ENCODE peak calls at places on chromosomes 2 and 18, in four cellular contexts. Q is osteoblast, M is endodermal cell, A is tibial artery. J is an unnamed sample. For H3K4me1 and H3K9me3, the result is how much of the 10 kb centered on the place peaks cover.

GRCh38 chr2:157696036-157696435 is 67.4 kb upstream of the ACVR1C start:
- DNase-seq in Q (peak), M (no peak), A (no peak), J (no peak)

GRCh38 chr2:77831878-77832277 is 309.7 kb upstream of the LRRTM4 start:
- DNase-seq in Q (no peak), M (no peak), A (no peak), J (no peak)

GRCh38 chr18:62480927-62481326 is 41.9 kb upstream of the ZCCHC2 start:
- DNase-seq in Q (no peak), M (no peak), A (no peak), J (no peak)

GRCh38 chr2:58734365-58734764 is 493.2 kb upstream of the FANCL start:
- DNase-seq in Q (no peak), M (no peak), A (no peak), J (no peak)

GRCh38 chr2:70069049-70069448 is 18.2 kb upstream of the PCBP1 start:
- DNase-seq in Q (no peak), M (no peak), A (no peak), J (no peak)

GRCh38 chr18:47370052-47370451 is 118.6 kb upstream of the SKOR2 start:
- DNase-seq in Q (no peak), M (no peak), A (no peak), J (no peak)

GRCh38 chr2:234203135-234203984 is 152.9 kb downstream of the SPP2 start:
- DNase-seq in Q (peak), M (no peak), A (no peak), J (no peak)

GRCh38 chr2:223929575-223930001 is 15.5 kb downstream of the WDFY1 start:
- DNase-seq in Q (no peak), M (no peak), A (no peak), J (no peak)

GRCh38 chr2:61135510-61135909 is 26.5 kb upstream of the C2orf74 start:
- DNase-seq in Q (peak), M (no peak), A (no peak), J (no peak)

GRCh38 chr2:103166406-103167324 is 404.8 kb downstream of the TMEM182 start:
- DNase-seq in Q (no peak), M (no peak), A (no peak), J (no peak)

GRCh38 chr2:188319845-188320244 is 28.2 kb downstream of the GULP1 start:
- DNase-seq in Q (no peak), M (no peak), A (no peak), J (no peak)

GRCh38 chr2:163264376-163264775 is 425.8 kb upstream of the KCNH7 start:
- DNase-seq in Q (no peak), M (no peak), A (no peak), J (no peak)

GRCh38 chr2:8477511-8478132 is 204.2 kb upstream of the ID2 start:
- DNase-seq in Q (no peak), M (no peak), A (peak), J (no peak)

GRCh38 chr2:128448331-128449225 is 129.9 kb upstream of the HS6ST1 start:
- DNase-seq in Q (peak), M (peak), A (peak), J (no peak)

GRCh38 chr18:36128907-36129299 is 237 bp downstream of the SLC39A6 start:
- DNase-seq in Q (no peak), M (no peak), A (no peak), J (no peak)

GRCh38 chr18:44465337-44465736 is 215.4 kb upstream of the SETBP1 start:
- DNase-seq in Q (no peak), M (no peak), A (no peak), J (no peak)

GRCh38 chr18:58512161-58512581 is 116.7 kb downstream of the ALPK2 start:
- DNase-seq in Q (no peak), M (peak), A (no peak), J (no peak)

GRCh38 chr2:170812716-170813585 is 3.7 kb upstream of the GAD1 start:
- DNase-seq in Q (peak), M (peak), A (no peak), J (peak)

GRCh38 chr2:46459694-46460093 is 19.7 kb upstream of the TMEM247 start:
- DNase-seq in Q (no peak), M (no peak), A (no peak), J (no peak)

GRCh38 chr2:150732064-150732463 is 244.6 kb upstream of the RND3 start:
- DNase-seq in Q (peak), M (no peak), A (no peak), J (no peak)

GRCh38 chr2:68837164-68837860 is 33.9 kb downstream of the BMP10 start:
- DNase-seq in Q (no peak), M (peak), A (peak), J (peak)

GRCh38 chr2:204681412-204681811 is 136.1 kb downstream of the PARD3B start:
- DNase-seq in Q (no peak), M (no peak), A (no peak), J (no peak)

GRCh38 chr18:79947881-79948610 is 3.4 kb downstream of the SLC66A2 start:
- DNase-seq in Q (no peak), M (peak), A (no peak), J (no peak)

GRCh38 chr18:45627204-45627526 is 11.9 kb downstream of the SLC14A2 start:
- DNase-seq in Q (no peak), M (peak), A (no peak), J (no peak)

GRCh38 chr2:106030287-106031268 is 163.5 kb downstream of the UXS1 start:
- DNase-seq in Q (peak), M (no peak), A (peak), J (peak)

GRCh38 chr18:55501594-55502345 is 86.2 kb downstream of the TCF4 start:
- DNase-seq in Q (no peak), M (peak), A (no peak), J (no peak)

GRCh38 chr2:30294147-30294546 is 62.8 kb downstream of the LBH start:
- DNase-seq in Q (no peak), M (no peak), A (peak), J (no peak)

GRCh38 chr2:190649035-190649797 is at the start of gene NAB1:
- DNase-seq in Q (peak), M (peak), A (peak), J (peak)

GRCh38 chr18:6488956-6489355 is 74.2 kb upstream of the L3MBTL4 start:
- DNase-seq in Q (no peak), M (no peak), A (no peak), J (no peak)

GRCh38 chr2:178700922-178701342 is 106.3 kb downstream of the TTN start:
- DNase-seq in Q (peak), M (no peak), A (no peak), J (no peak)

DNA sequence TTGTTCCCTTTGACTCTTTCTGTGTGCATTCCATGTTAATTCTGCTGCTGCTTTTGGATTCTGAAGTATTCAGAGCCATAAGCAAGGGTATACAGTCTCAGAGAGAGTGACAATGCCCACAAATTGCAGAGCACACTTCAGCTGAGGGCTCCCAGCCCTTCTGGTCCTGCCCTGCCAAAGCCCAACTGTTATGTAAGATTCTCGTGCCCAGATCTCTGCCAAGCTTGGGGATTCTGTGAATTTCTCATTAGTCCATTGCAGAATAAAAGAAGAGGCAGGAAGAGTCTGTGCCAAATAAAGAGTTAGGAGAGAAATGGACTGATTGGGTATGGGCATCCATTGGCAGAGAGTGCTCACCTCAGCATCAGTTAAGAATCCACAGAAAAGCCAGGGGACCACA is 112.0 kb upstream of the PNPT1 start:
- DNase-seq in Q (no peak), M (no peak), A (no peak), J (no peak)
- H3K4me3 ChIP-seq in Q (no peak), M (no peak), A (no peak), J (no peak)

DNA sequence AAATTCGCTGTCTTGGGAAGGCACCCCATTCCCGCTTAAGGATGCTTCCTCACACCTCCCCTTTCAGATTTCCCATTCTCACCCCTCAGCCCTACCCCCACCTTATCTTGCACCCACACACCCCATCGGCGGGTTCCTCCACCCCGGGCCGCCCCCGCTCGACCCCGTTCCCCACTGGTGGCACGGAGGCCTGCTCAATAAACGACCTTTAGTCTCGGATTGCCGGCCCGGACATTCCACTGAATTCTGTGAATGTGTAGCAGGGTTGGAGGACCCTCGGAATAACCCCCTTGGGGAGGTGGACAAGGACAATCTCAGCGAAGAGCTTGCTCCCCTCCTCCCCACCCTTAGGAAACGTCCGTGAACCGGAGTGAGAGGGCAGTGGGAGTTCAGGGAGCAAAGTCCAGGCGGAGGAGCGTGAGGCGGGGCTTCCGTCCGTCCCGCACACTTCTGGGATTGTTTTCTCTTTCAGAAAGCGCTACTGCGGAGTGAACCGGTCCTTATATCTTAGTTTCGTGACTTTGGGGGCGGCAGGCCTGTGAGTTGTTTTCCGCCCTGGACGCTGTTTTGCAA is 2.8 kb upstream of the LBX2 start:
- DNase-seq in Q (peak), M (peak), A (no peak), J (no peak)
- H3K4me1 ChIP-seq in Q (half or more), M (under half), A (under half), J (under half)

DNA sequence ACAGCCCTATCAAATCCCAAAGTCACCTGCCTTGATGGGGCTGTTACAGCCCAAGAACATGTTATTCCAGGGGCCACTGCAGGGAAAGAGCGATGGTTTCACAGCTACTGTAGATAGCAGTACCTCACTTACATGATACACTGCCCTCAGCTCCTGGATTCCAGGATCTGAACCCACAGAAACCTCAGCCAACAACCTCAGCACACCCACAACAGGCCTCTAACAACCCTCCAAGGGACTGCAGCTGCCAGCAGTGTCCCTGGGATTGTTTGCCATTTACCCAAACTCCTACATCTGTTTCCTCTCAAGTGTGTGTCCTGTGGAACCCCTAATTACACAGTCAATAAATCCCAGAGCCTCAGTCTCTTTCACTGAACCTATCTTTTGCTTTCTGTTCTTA is 28.2 kb downstream of the OSBPL1A start:
- DNase-seq in Q (no peak), M (no peak), A (no peak), J (no peak)
- H3K9me3 ChIP-seq in Q (under half), M (under half), A (under half), J (under half)

DNA sequence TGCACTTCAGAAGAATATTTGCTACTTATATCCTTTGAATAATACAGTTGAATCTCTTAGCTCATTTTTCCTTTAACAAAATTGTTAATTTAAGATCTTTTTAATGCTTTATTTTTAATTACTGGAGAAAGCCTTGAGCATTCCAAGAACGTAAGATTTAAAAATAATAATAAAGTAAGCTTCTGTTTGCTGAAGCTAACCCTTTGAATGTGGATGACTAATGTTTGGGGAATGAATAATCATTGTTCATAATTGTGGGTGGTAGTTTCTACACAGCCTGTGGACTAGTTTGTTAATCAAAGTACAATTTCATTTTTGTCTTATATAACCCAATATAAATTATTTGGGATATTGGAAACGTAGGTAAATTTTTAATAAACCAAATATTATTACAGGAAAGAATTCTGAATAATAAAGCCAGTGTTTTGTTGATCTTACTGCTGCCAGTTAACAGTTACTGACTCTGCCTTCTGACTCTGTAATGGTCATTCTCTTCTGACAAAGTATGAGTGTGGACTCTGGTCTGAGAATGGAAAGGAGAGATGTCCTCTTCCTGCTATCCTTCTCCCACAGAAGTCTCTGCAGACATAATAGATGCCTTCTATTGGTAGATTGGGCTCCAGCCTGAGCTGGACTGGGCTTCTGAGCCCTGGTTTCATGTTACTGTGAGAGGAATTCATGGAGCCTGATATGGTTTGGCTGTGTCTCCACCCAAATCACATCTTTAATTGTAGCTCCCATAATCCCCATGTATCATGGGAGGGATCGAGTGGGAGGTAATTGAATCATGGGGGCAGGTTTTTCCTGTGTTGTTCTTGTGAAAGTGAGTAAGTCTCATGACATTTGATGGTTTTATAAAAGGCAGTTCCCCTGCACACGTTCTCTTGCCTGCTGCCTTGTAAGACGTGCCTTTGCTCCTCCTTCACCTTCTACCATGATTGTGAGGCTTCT is 292.7 kb upstream of the SLC39A10 start:
- DNase-seq in Q (no peak), M (no peak), A (no peak), J (no peak)
- H3K4me3 ChIP-seq in Q (peak), M (no peak), A (no peak), J (no peak)

DNA sequence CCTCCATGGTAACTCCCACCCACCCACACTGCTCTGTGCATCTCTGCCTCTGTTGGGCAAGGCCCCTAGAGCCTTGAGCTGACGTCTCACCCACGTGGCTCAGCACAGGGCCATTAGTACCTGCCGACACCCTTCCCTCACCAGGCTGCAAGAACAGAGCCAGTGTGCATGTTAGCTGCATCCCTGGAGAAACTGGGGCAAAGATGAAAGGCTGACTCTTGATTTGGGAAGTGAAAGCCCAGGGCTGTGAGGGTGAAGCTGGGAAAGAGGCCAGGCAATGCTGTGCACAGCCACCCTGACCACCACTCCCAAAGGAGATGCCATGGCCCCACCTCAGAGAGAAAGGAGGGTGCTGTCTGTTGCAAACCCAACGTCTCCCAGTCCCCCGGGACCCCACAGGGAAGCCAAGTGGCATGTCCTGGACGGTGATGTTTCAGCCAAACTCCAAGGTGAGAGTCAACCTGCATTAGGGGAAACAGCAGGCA is 20.0 kb upstream of the HPCAL1 start:
- DNase-seq in Q (peak), M (no peak), A (no peak), J (no peak)
- H3K4me1 ChIP-seq in Q (half or more), M (under half), A (under half), J (under half)

DNA sequence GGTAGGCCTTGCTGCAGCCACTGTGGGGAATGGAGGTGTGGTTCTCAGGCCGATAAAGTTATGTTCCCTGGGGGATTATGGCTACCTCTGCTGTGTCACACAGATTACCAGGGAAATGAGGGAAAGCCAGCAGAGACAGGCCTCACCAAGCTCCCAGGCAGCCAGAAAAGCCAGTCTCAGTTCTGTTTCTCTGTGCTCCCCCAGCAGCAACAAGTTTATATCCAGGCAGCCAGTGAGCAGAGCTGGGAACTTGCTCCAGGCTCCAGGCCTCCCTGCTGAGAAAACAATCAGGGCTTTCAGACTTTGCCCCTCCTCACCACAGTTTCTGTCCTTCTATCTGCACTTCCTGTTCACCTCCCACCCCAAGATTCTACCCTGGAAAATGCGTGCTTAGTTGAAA is 596.6 kb upstream of the GYPC start:
- DNase-seq in Q (no peak), M (peak), A (no peak), J (no peak)
- H3K9me3 ChIP-seq in Q (under half), M (under half), A (under half), J (under half)

GRCh38 chr2:222268311-222268980 is 30.4 kb downstream of the PAX3 start:
- DNase-seq in Q (no peak), M (no peak), A (no peak), J (no peak)
- H3K4me3 ChIP-seq in Q (no peak), M (no peak), A (no peak), J (no peak)

GRCh38 chr18:75218064-75218463 is 7.5 kb downstream of the TSHZ1 start:
- DNase-seq in Q (no peak), M (no peak), A (no peak), J (no peak)

GRCh38 chr18:75220786-75221355 is 10.3 kb downstream of the TSHZ1 start:
- DNase-seq in Q (no peak), M (no peak), A (no peak), J (no peak)

GRCh38 chr18:75221397-75221796 is 10.8 kb downstream of the TSHZ1 start:
- DNase-seq in Q (no peak), M (no peak), A (no peak), J (no peak)

GRCh38 chr18:75218524-75218923 is 7.9 kb downstream of the TSHZ1 start:
- DNase-seq in Q (no peak), M (no peak), A (no peak), J (no peak)

GRCh38 chr18:75219684-75220083 is 9.1 kb downstream of the TSHZ1 start:
- DNase-seq in Q (no peak), M (no peak), A (no peak), J (no peak)
- H3K4me1 ChIP-seq in Q (under half), M (under half), A (under half), J (half or more)

J was measured in heart right ventricle.